ENCODE peak calls at places on chromosome X, in nine cellular contexts. One of them, this sample, is unnamed.
A peak's percentile ranks its signal among the peaks of the same experiment; 100 is the strongest.

GRCh38 chrX:11212741-11213140 is 80.5 kb upstream of the AMELX start:
- DNase-seq in hepatocyte: no peak
- DNase-seq in PC-3: no peak
- DNase-seq in activated T-cell treated with anti-CD3 and anti-CD28 coated beads for 48 hours: no peak
- DNase-seq in fibroblast of pulmonary artery: no peak
- DNase-seq in NCI-H69: no peak
- DNase-seq in activated effector memory CD4-positive, alpha-beta T cell treated with Interleukin-2 at 50 U/mL for 16 hours: no peak
- DNase-seq in Right ventricle myocardium superior: no peak
- DNase-seq in left cardiac atrium: no peak
- DNase-seq in this sample: no peak

GRCh38 chrX:86579777-86580176 is 431.5 kb downstream of the DACH2 start:
- DNase-seq in Right ventricle myocardium superior: no peak
- DNase-seq in fibroblast of pulmonary artery: no peak
- DNase-seq in activated T-cell treated with anti-CD3 and anti-CD28 coated beads for 48 hours: no peak
- DNase-seq in hepatocyte: no peak
- DNase-seq in left cardiac atrium: no peak
- DNase-seq in activated effector memory CD4-positive, alpha-beta T cell treated with Interleukin-2 at 50 U/mL for 16 hours: no peak
- DNase-seq in NCI-H69: no peak
- DNase-seq in PC-3: no peak
- DNase-seq in this sample: no peak

GRCh38 chrX:19602866-19603620 is 87.7 kb upstream of the MAP3K15 start:
- DNase-seq in NCI-H69: no peak
- DNase-seq in hepatocyte: no peak
- DNase-seq in left cardiac atrium: no peak
- DNase-seq in activated T-cell treated with anti-CD3 and anti-CD28 coated beads for 48 hours: no peak
- DNase-seq in Right ventricle myocardium superior: no peak
- DNase-seq in fibroblast of pulmonary artery: peak; percentile 47
- DNase-seq in PC-3: peak; percentile 82
- DNase-seq in activated effector memory CD4-positive, alpha-beta T cell treated with Interleukin-2 at 50 U/mL for 16 hours: no peak
- DNase-seq in this sample: no peak

GRCh38 chrX:154655786-154656185 is 2.4 kb upstream of the CTAG2 start:
- DNase-seq in hepatocyte: peak; percentile 1
- DNase-seq in PC-3: no peak
- DNase-seq in left cardiac atrium: no peak
- DNase-seq in fibroblast of pulmonary artery: no peak
- DNase-seq in NCI-H69: no peak
- DNase-seq in activated effector memory CD4-positive, alpha-beta T cell treated with Interleukin-2 at 50 U/mL for 16 hours: no peak
- DNase-seq in activated T-cell treated with anti-CD3 and anti-CD28 coated beads for 48 hours: no peak
- DNase-seq in Right ventricle myocardium superior: no peak
- DNase-seq in this sample: no peak

GRCh38 chrX:253451-254297 is 27.5 kb upstream of the PLCXD1 start:
- DNase-seq in left cardiac atrium: no peak
- DNase-seq in activated T-cell treated with anti-CD3 and anti-CD28 coated beads for 48 hours: no peak
- DNase-seq in activated effector memory CD4-positive, alpha-beta T cell treated with Interleukin-2 at 50 U/mL for 16 hours: no peak
- DNase-seq in PC-3: no peak
- DNase-seq in NCI-H69: no peak
- DNase-seq in Right ventricle myocardium superior: no peak
- DNase-seq in hepatocyte: peak; percentile 2
- DNase-seq in fibroblast of pulmonary artery: no peak
- DNase-seq in this sample: no peak

GRCh38 chrX:117839544-117839943 is 277.1 kb downstream of the KLHL13 start:
- DNase-seq in activated effector memory CD4-positive, alpha-beta T cell treated with Interleukin-2 at 50 U/mL for 16 hours: no peak
- DNase-seq in hepatocyte: no peak
- DNase-seq in Right ventricle myocardium superior: no peak
- DNase-seq in activated T-cell treated with anti-CD3 and anti-CD28 coated beads for 48 hours: no peak
- DNase-seq in PC-3: peak; percentile 2
- DNase-seq in NCI-H69: peak; percentile 14
- DNase-seq in left cardiac atrium: no peak
- DNase-seq in fibroblast of pulmonary artery: no peak
- DNase-seq in this sample: no peak

GRCh38 chrX:34638116-34638515 is 19.0 kb downstream of the TMEM47 start:
- DNase-seq in PC-3: peak; percentile 50
- DNase-seq in hepatocyte: peak; percentile 80
- DNase-seq in activated effector memory CD4-positive, alpha-beta T cell treated with Interleukin-2 at 50 U/mL for 16 hours: no peak
- DNase-seq in fibroblast of pulmonary artery: peak; percentile 66
- DNase-seq in Right ventricle myocardium superior: no peak
- DNase-seq in activated T-cell treated with anti-CD3 and anti-CD28 coated beads for 48 hours: no peak
- DNase-seq in NCI-H69: peak; percentile 27
- DNase-seq in left cardiac atrium: no peak
- DNase-seq in this sample: no peak

GRCh38 chrX:15336023-15336413 is 695 bp upstream of the PIGA start:
- DNase-seq in Right ventricle myocardium superior: no peak
- DNase-seq in hepatocyte: peak; percentile 54
- DNase-seq in PC-3: peak; percentile 59
- DNase-seq in left cardiac atrium: no peak
- DNase-seq in activated effector memory CD4-positive, alpha-beta T cell treated with Interleukin-2 at 50 U/mL for 16 hours: peak; percentile 1
- DNase-seq in NCI-H69: peak; percentile 33
- DNase-seq in fibroblast of pulmonary artery: peak; percentile 80
- DNase-seq in activated T-cell treated with anti-CD3 and anti-CD28 coated beads for 48 hours: no peak
- DNase-seq in this sample: no peak

GRCh38 chrX:7147431-7147977 is at the start of gene STS:
- DNase-seq in NCI-H69: peak; percentile 83
- DNase-seq in Right ventricle myocardium superior: peak; percentile 58
- DNase-seq in left cardiac atrium: peak; percentile 72
- DNase-seq in fibroblast of pulmonary artery: peak; percentile 21
- DNase-seq in activated T-cell treated with anti-CD3 and anti-CD28 coated beads for 48 hours: no peak
- DNase-seq in PC-3: no peak
- DNase-seq in activated effector memory CD4-positive, alpha-beta T cell treated with Interleukin-2 at 50 U/mL for 16 hours: peak; percentile 13
- DNase-seq in hepatocyte: peak; percentile 59
- DNase-seq in this sample: peak; percentile 79

GRCh38 chrX:130055899-130056298 is 54.4 kb downstream of the ELF4 start:
- DNase-seq in activated T-cell treated with anti-CD3 and anti-CD28 coated beads for 48 hours: no peak
- DNase-seq in activated effector memory CD4-positive, alpha-beta T cell treated with Interleukin-2 at 50 U/mL for 16 hours: no peak
- DNase-seq in fibroblast of pulmonary artery: no peak
- DNase-seq in Right ventricle myocardium superior: no peak
- DNase-seq in NCI-H69: no peak
- DNase-seq in PC-3: no peak
- DNase-seq in left cardiac atrium: no peak
- DNase-seq in hepatocyte: no peak
- DNase-seq in this sample: no peak

GRCh38 chrX:19121898-19122640 is at the start of gene ADGRG2:
- DNase-seq in fibroblast of pulmonary artery: peak; percentile 5
- DNase-seq in PC-3: peak; percentile 48
- DNase-seq in activated effector memory CD4-positive, alpha-beta T cell treated with Interleukin-2 at 50 U/mL for 16 hours: no peak
- DNase-seq in NCI-H69: peak; percentile 53
- DNase-seq in hepatocyte: peak; percentile 49
- DNase-seq in left cardiac atrium: peak; percentile 63
- DNase-seq in Right ventricle myocardium superior: peak; percentile 65
- DNase-seq in activated T-cell treated with anti-CD3 and anti-CD28 coated beads for 48 hours: no peak
- DNase-seq in this sample: peak; percentile 80

GRCh38 chrX:135463937-135464336 is 42.2 kb downstream of the SMIM10L2A start:
- DNase-seq in activated effector memory CD4-positive, alpha-beta T cell treated with Interleukin-2 at 50 U/mL for 16 hours: no peak
- DNase-seq in hepatocyte: no peak
- DNase-seq in Right ventricle myocardium superior: no peak
- DNase-seq in activated T-cell treated with anti-CD3 and anti-CD28 coated beads for 48 hours: no peak
- DNase-seq in fibroblast of pulmonary artery: peak; percentile 17
- DNase-seq in NCI-H69: peak; percentile 5
- DNase-seq in left cardiac atrium: no peak
- DNase-seq in PC-3: peak; percentile 24
- DNase-seq in this sample: no peak

GRCh38 chrX:108537005-108537404 is 97.4 kb downstream of the COL4A5 start:
- DNase-seq in hepatocyte: peak; percentile 50
- DNase-seq in activated effector memory CD4-positive, alpha-beta T cell treated with Interleukin-2 at 50 U/mL for 16 hours: no peak
- DNase-seq in left cardiac atrium: no peak
- DNase-seq in Right ventricle myocardium superior: no peak
- DNase-seq in activated T-cell treated with anti-CD3 and anti-CD28 coated beads for 48 hours: no peak
- DNase-seq in PC-3: peak; percentile 73
- DNase-seq in fibroblast of pulmonary artery: peak; percentile 67
- DNase-seq in NCI-H69: peak; percentile 53
- DNase-seq in this sample: no peak

GRCh38 chrX:53073115-53073581 is 9.0 kb upstream of the TSPYL2 start:
- DNase-seq in activated effector memory CD4-positive, alpha-beta T cell treated with Interleukin-2 at 50 U/mL for 16 hours: no peak
- DNase-seq in hepatocyte: no peak
- DNase-seq in fibroblast of pulmonary artery: no peak
- DNase-seq in NCI-H69: peak; percentile 91
- DNase-seq in PC-3: no peak
- DNase-seq in activated T-cell treated with anti-CD3 and anti-CD28 coated beads for 48 hours: no peak
- DNase-seq in left cardiac atrium: no peak
- DNase-seq in Right ventricle myocardium superior: no peak
- DNase-seq in this sample: no peak

GRCh38 chrX:43707812-43708548 is 51.9 kb downstream of the MAOA start:
- DNase-seq in fibroblast of pulmonary artery: peak; percentile 80
- DNase-seq in PC-3: peak; percentile 61
- DNase-seq in activated effector memory CD4-positive, alpha-beta T cell treated with Interleukin-2 at 50 U/mL for 16 hours: no peak
- DNase-seq in Right ventricle myocardium superior: peak; percentile 67
- DNase-seq in hepatocyte: peak; percentile 14
- DNase-seq in activated T-cell treated with anti-CD3 and anti-CD28 coated beads for 48 hours: no peak
- DNase-seq in NCI-H69: no peak
- DNase-seq in left cardiac atrium: peak; percentile 70
- DNase-seq in this sample: peak; percentile 87

GRCh38 chrX:64975491-64975890 is 759 bp downstream of the ZC4H2 start:
- DNase-seq in activated T-cell treated with anti-CD3 and anti-CD28 coated beads for 48 hours: no peak
- DNase-seq in NCI-H69: no peak
- DNase-seq in left cardiac atrium: peak; percentile 29
- DNase-seq in activated effector memory CD4-positive, alpha-beta T cell treated with Interleukin-2 at 50 U/mL for 16 hours: peak; percentile 0
- DNase-seq in Right ventricle myocardium superior: peak; percentile 42
- DNase-seq in hepatocyte: peak; percentile 27
- DNase-seq in PC-3: peak; percentile 42
- DNase-seq in fibroblast of pulmonary artery: peak; percentile 15
- DNase-seq in this sample: peak; percentile 13

GRCh38 chrX:106007815-106008214 is 30.7 kb downstream of the SERPINA7 start:
- DNase-seq in fibroblast of pulmonary artery: no peak
- DNase-seq in hepatocyte: peak; percentile 9
- DNase-seq in activated effector memory CD4-positive, alpha-beta T cell treated with Interleukin-2 at 50 U/mL for 16 hours: no peak
- DNase-seq in PC-3: no peak
- DNase-seq in NCI-H69: no peak
- DNase-seq in Right ventricle myocardium superior: no peak
- DNase-seq in left cardiac atrium: no peak
- DNase-seq in activated T-cell treated with anti-CD3 and anti-CD28 coated beads for 48 hours: no peak
- DNase-seq in this sample: no peak

GRCh38 chrX:53281321-53281822 is at the start of gene IQSEC2:
- DNase-seq in left cardiac atrium: peak; percentile 87
- DNase-seq in NCI-H69: peak; percentile 75
- DNase-seq in activated T-cell treated with anti-CD3 and anti-CD28 coated beads for 48 hours: no peak
- DNase-seq in hepatocyte: peak; percentile 80
- DNase-seq in fibroblast of pulmonary artery: peak; percentile 77
- DNase-seq in Right ventricle myocardium superior: peak; percentile 90
- DNase-seq in activated effector memory CD4-positive, alpha-beta T cell treated with Interleukin-2 at 50 U/mL for 16 hours: no peak
- DNase-seq in PC-3: peak; percentile 89
- DNase-seq in this sample: peak; percentile 87

GRCh38 chrX:6384391-6384790 is 150.5 kb downstream of the VCX3A start:
- DNase-seq in hepatocyte: no peak
- DNase-seq in NCI-H69: no peak
- DNase-seq in activated effector memory CD4-positive, alpha-beta T cell treated with Interleukin-2 at 50 U/mL for 16 hours: no peak
- DNase-seq in activated T-cell treated with anti-CD3 and anti-CD28 coated beads for 48 hours: no peak
- DNase-seq in fibroblast of pulmonary artery: no peak
- DNase-seq in left cardiac atrium: no peak
- DNase-seq in PC-3: no peak
- DNase-seq in Right ventricle myocardium superior: no peak
- DNase-seq in this sample: no peak

GRCh38 chrX:102849396-102849795 is 87.7 kb upstream of the RAB40AL start:
- DNase-seq in fibroblast of pulmonary artery: no peak
- DNase-seq in PC-3: no peak
- DNase-seq in activated T-cell treated with anti-CD3 and anti-CD28 coated beads for 48 hours: no peak
- DNase-seq in NCI-H69: no peak
- DNase-seq in Right ventricle myocardium superior: no peak
- DNase-seq in left cardiac atrium: no peak
- DNase-seq in activated effector memory CD4-positive, alpha-beta T cell treated with Interleukin-2 at 50 U/mL for 16 hours: no peak
- DNase-seq in hepatocyte: no peak
- DNase-seq in this sample: no peak

GRCh38 chrX:108264376-108264775 is 172.8 kb downstream of the ATG4A start:
- DNase-seq in PC-3: no peak
- DNase-seq in left cardiac atrium: no peak
- DNase-seq in Right ventricle myocardium superior: no peak
- DNase-seq in fibroblast of pulmonary artery: no peak
- DNase-seq in activated T-cell treated with anti-CD3 and anti-CD28 coated beads for 48 hours: no peak
- DNase-seq in NCI-H69: no peak
- DNase-seq in activated effector memory CD4-positive, alpha-beta T cell treated with Interleukin-2 at 50 U/mL for 16 hours: no peak
- DNase-seq in hepatocyte: no peak
- DNase-seq in this sample: no peak

GRCh38 chrX:115018944-115019343 is 1.5 kb upstream of the IL13RA2 start:
- DNase-seq in PC-3: peak; percentile 61
- DNase-seq in activated T-cell treated with anti-CD3 and anti-CD28 coated beads for 48 hours: no peak
- DNase-seq in hepatocyte: no peak
- DNase-seq in Right ventricle myocardium superior: no peak
- DNase-seq in fibroblast of pulmonary artery: no peak
- DNase-seq in activated effector memory CD4-positive, alpha-beta T cell treated with Interleukin-2 at 50 U/mL for 16 hours: no peak
- DNase-seq in NCI-H69: no peak
- DNase-seq in left cardiac atrium: no peak
- DNase-seq in this sample: no peak

GRCh38 chrX:14801136-14801535 is 71.7 kb downstream of the FANCB start:
- DNase-seq in activated T-cell treated with anti-CD3 and anti-CD28 coated beads for 48 hours: no peak
- DNase-seq in fibroblast of pulmonary artery: peak; percentile 4
- DNase-seq in activated effector memory CD4-positive, alpha-beta T cell treated with Interleukin-2 at 50 U/mL for 16 hours: no peak
- DNase-seq in NCI-H69: no peak
- DNase-seq in left cardiac atrium: no peak
- DNase-seq in Right ventricle myocardium superior: no peak
- DNase-seq in hepatocyte: no peak
- DNase-seq in PC-3: peak; percentile 62
- DNase-seq in this sample: no peak

GRCh38 chrX:69987691-69988090 is 62.0 kb downstream of the AWAT2 start:
- DNase-seq in NCI-H69: peak; percentile 53
- DNase-seq in activated effector memory CD4-positive, alpha-beta T cell treated with Interleukin-2 at 50 U/mL for 16 hours: no peak
- DNase-seq in activated T-cell treated with anti-CD3 and anti-CD28 coated beads for 48 hours: no peak
- DNase-seq in hepatocyte: no peak
- DNase-seq in Right ventricle myocardium superior: no peak
- DNase-seq in left cardiac atrium: no peak
- DNase-seq in fibroblast of pulmonary artery: peak; percentile 30
- DNase-seq in PC-3: no peak
- DNase-seq in this sample: no peak

GRCh38 chrX:21167028-21167427 is 207.2 kb upstream of the CNKSR2 start:
- DNase-seq in NCI-H69: no peak
- DNase-seq in left cardiac atrium: no peak
- DNase-seq in Right ventricle myocardium superior: no peak
- DNase-seq in fibroblast of pulmonary artery: no peak
- DNase-seq in hepatocyte: no peak
- DNase-seq in activated effector memory CD4-positive, alpha-beta T cell treated with Interleukin-2 at 50 U/mL for 16 hours: no peak
- DNase-seq in PC-3: no peak
- DNase-seq in activated T-cell treated with anti-CD3 and anti-CD28 coated beads for 48 hours: no peak
- DNase-seq in this sample: no peak

GRCh38 chrX:71873459-71873833 is 37.2 kb upstream of the NHSL2 start:
- DNase-seq in activated T-cell treated with anti-CD3 and anti-CD28 coated beads for 48 hours: no peak
- DNase-seq in Right ventricle myocardium superior: no peak
- DNase-seq in activated effector memory CD4-positive, alpha-beta T cell treated with Interleukin-2 at 50 U/mL for 16 hours: no peak
- DNase-seq in hepatocyte: no peak
- DNase-seq in left cardiac atrium: no peak
- DNase-seq in PC-3: no peak
- DNase-seq in fibroblast of pulmonary artery: no peak
- DNase-seq in NCI-H69: no peak
- DNase-seq in this sample: no peak

GRCh38 chrX:109952050-109952449 is 50.9 kb upstream of the TMEM164 start:
- DNase-seq in PC-3: peak; percentile 88
- DNase-seq in Right ventricle myocardium superior: no peak
- DNase-seq in fibroblast of pulmonary artery: no peak
- DNase-seq in hepatocyte: no peak
- DNase-seq in activated effector memory CD4-positive, alpha-beta T cell treated with Interleukin-2 at 50 U/mL for 16 hours: no peak
- DNase-seq in left cardiac atrium: no peak
- DNase-seq in activated T-cell treated with anti-CD3 and anti-CD28 coated beads for 48 hours: no peak
- DNase-seq in NCI-H69: no peak
- DNase-seq in this sample: no peak

GRCh38 chrX:14865201-14865600 is 7.7 kb downstream of the FANCB start:
- DNase-seq in activated T-cell treated with anti-CD3 and anti-CD28 coated beads for 48 hours: no peak
- DNase-seq in left cardiac atrium: no peak
- DNase-seq in fibroblast of pulmonary artery: peak; percentile 53
- DNase-seq in hepatocyte: no peak
- DNase-seq in activated effector memory CD4-positive, alpha-beta T cell treated with Interleukin-2 at 50 U/mL for 16 hours: no peak
- DNase-seq in NCI-H69: no peak
- DNase-seq in PC-3: no peak
- DNase-seq in Right ventricle myocardium superior: no peak
- DNase-seq in this sample: no peak

GRCh38 chrX:499870-500364 is 113.2 kb upstream of the PPP2R3B start:
- DNase-seq in activated T-cell treated with anti-CD3 and anti-CD28 coated beads for 48 hours: no peak
- DNase-seq in Right ventricle myocardium superior: no peak
- DNase-seq in fibroblast of pulmonary artery: no peak
- DNase-seq in hepatocyte: no peak
- DNase-seq in left cardiac atrium: no peak
- DNase-seq in activated effector memory CD4-positive, alpha-beta T cell treated with Interleukin-2 at 50 U/mL for 16 hours: no peak
- DNase-seq in NCI-H69: no peak
- DNase-seq in PC-3: no peak
- DNase-seq in this sample: no peak

GRCh38 chrX:131588995-131589394 is 45.1 kb downstream of the OR13H1 start:
- DNase-seq in Right ventricle myocardium superior: no peak
- DNase-seq in NCI-H69: no peak
- DNase-seq in activated T-cell treated with anti-CD3 and anti-CD28 coated beads for 48 hours: no peak
- DNase-seq in hepatocyte: peak; percentile 28
- DNase-seq in activated effector memory CD4-positive, alpha-beta T cell treated with Interleukin-2 at 50 U/mL for 16 hours: no peak
- DNase-seq in fibroblast of pulmonary artery: peak; percentile 8
- DNase-seq in PC-3: no peak
- DNase-seq in left cardiac atrium: no peak
- DNase-seq in this sample: no peak

GRCh38 chrX:106707771-106708454 is 18.6 kb upstream of the RNF128 start:
- DNase-seq in PC-3: peak; percentile 78
- DNase-seq in Right ventricle myocardium superior: no peak
- DNase-seq in left cardiac atrium: no peak
- DNase-seq in activated T-cell treated with anti-CD3 and anti-CD28 coated beads for 48 hours: no peak
- DNase-seq in NCI-H69: no peak
- DNase-seq in fibroblast of pulmonary artery: peak; percentile 74
- DNase-seq in activated effector memory CD4-positive, alpha-beta T cell treated with Interleukin-2 at 50 U/mL for 16 hours: no peak
- DNase-seq in hepatocyte: peak; percentile 26
- DNase-seq in this sample: no peak